ENCODE peak calls at places on chromosomes 4 and X, in seven cellular contexts. D is AG08396; W is H7; N is activated T-cell treated with anti-CD3 and anti-CD28 coated beads, Interleukin-2, amount 50 U/mL, for 1 hour; C is myocyte; S is T-helper 1 cell; Z is kidney glomerular epithelial cell. G is an unnamed sample.

GRCh38 chrX:46502848-46503247 is 42.4 kb downstream of the ZNF674 start:
- DNase-seq in D (no peak), W (no peak), N (no peak), C (no peak), S (no peak), Z (no peak), G (no peak)

GRCh38 chr4:10704050-10704810 is 19.7 kb upstream of the CLNK start:
- DNase-seq in D (no peak), W (no peak), N (no peak), C (peak), S (no peak), Z (no peak), G (peak)

GRCh38 chr4:49032440-49033161 is 46.5 kb downstream of the CWH43 start:
- DNase-seq in D (peak), W (peak), N (no peak), C (peak), S (no peak), Z (peak), G (peak)

GRCh38 chr4:183903021-183903760 is 1.9 kb upstream of the STOX2 start:
- DNase-seq in D (no peak), W (no peak), N (no peak), C (no peak), S (no peak), Z (no peak), G (no peak)

GRCh38 chrX:56385960-56386359 is 153.8 kb downstream of the KLF8 start:
- DNase-seq in D (no peak), W (no peak), N (no peak), C (no peak), S (no peak), Z (no peak), G (no peak)

GRCh38 chr4:26288308-26288982 is 32.4 kb upstream of the RBPJ start:
- DNase-seq in D (peak), W (no peak), N (no peak), C (no peak), S (peak), Z (no peak), G (peak)

GRCh38 chr4:177879851-177880250 is 437.6 kb upstream of the AGA start:
- DNase-seq in D (no peak), W (peak), N (no peak), C (no peak), S (no peak), Z (no peak), G (peak)

GRCh38 chr4:145196747-145197146 is 16.4 kb upstream of the OTUD4 start:
- DNase-seq in D (no peak), W (no peak), N (no peak), C (no peak), S (no peak), Z (no peak), G (no peak)

GRCh38 chr4:52866734-52867133 is 4.6 kb downstream of the RASL11B start:
- DNase-seq in D (no peak), W (no peak), N (no peak), C (no peak), S (no peak), Z (no peak), G (no peak)

GRCh38 chr4:139514382-139515059 is 41.5 kb downstream of the SETD7 start:
- DNase-seq in D (no peak), W (no peak), N (no peak), C (no peak), S (no peak), Z (no peak), G (no peak)

GRCh38 chrX:39941332-39941920 is 156.3 kb downstream of the BCOR start:
- DNase-seq in D (no peak), W (no peak), N (no peak), C (no peak), S (no peak), Z (no peak), G (peak)

GRCh38 chr4:123478859-123479345 is 82.3 kb downstream of the SPRY1 start:
- DNase-seq in D (no peak), W (no peak), N (no peak), C (no peak), S (no peak), Z (peak), G (peak)

G was measured in M059J.